ENCODE peak calls at places on chromosomes 13 and 19, in four cellular contexts. U, A, I and S are unnamed samples.
A peak's percentile ranks its signal among the peaks of the same experiment; 100 is the strongest.

GRCh38 chr13:112068531-112069062 is 1.6 kb downstream of the SOX1 start:
- DNase-seq in U (no peak), A (no peak), I (no peak), S (no peak)

GRCh38 chr19:29404951-29405727 is 120.7 kb upstream of the VSTM2B start:
- DNase-seq in U (no peak), A (no peak), I (no peak), S (no peak)

GRCh38 chr19:50258918-50259372 is 55.5 kb downstream of the MYH14 start:
- DNase-seq in U (peak; percentile 31), A (no peak), I (no peak), S (no peak)

GRCh38 chr19:51651216-51651846 is 4.7 kb upstream of the SIGLEC14 start:
- DNase-seq in U (no peak), A (no peak), I (no peak), S (no peak)

GRCh38 chr13:82976499-82976898 is 905.8 kb downstream of the SLITRK1 start:
- DNase-seq in U (no peak), A (no peak), I (no peak), S (no peak)

GRCh38 chr19:28878862-28879566 is 333.9 kb downstream of the UQCRFS1 start:
- DNase-seq in U (peak; percentile 77), A (peak; percentile 67), I (peak; percentile 82), S (peak; percentile 22)

GRCh38 chr19:20423381-20424207 is 142.0 kb downstream of the ZNF737 start:
- DNase-seq in U (peak; percentile 56), A (peak; percentile 60), I (peak; percentile 83), S (no peak)

GRCh38 chr13:28623782-28624706 is 34.9 kb upstream of the POMP start:
- DNase-seq in U (no peak), A (no peak), I (no peak), S (no peak)

GRCh38 chr13:38265135-38265497 is 84.5 kb upstream of the UFM1 start:
- DNase-seq in U (no peak), A (no peak), I (no peak), S (no peak)

GRCh38 chr13:38496956-38497355 is 147.3 kb downstream of the UFM1 start:
- DNase-seq in U (no peak), A (no peak), I (no peak), S (no peak)

GRCh38 chr13:95641291-95641811 is 3.2 kb downstream of the DZIP1 start:
- DNase-seq in U (no peak), A (no peak), I (peak; percentile 76), S (no peak)

GRCh38 chr13:43360911-43361605 is 337.7 kb downstream of the DNAJC15 start:
- DNase-seq in U (no peak), A (no peak), I (no peak), S (no peak)

GRCh38 chr19:42697884-42698283 is 42.4 kb downstream of the PSG3 start:
- DNase-seq in U (no peak), A (no peak), I (no peak), S (no peak)

GRCh38 chr13:51970251-51970793 is 40.9 kb downstream of the ATP7B start:
- DNase-seq in U (no peak), A (no peak), I (no peak), S (no peak)

GRCh38 chr19:33561261-33561660 is 39.7 kb upstream of the PEPD start:
- DNase-seq in U (no peak), A (no peak), I (peak; percentile 10), S (no peak)

GRCh38 chr13:50365683-50366391 is 350.6 kb downstream of the KCNRG start:
- DNase-seq in U (no peak), A (no peak), I (no peak), S (no peak)

GRCh38 chr19:47319923-47320871 is 10.5 kb downstream of the C5AR1 start:
- DNase-seq in U (no peak), A (no peak), I (no peak), S (no peak)

GRCh38 chr19:3163230-3163886 is 15.2 kb upstream of the S1PR4 start:
- DNase-seq in U (peak; percentile 67), A (peak; percentile 67), I (peak; percentile 82), S (peak; percentile 95)

GRCh38 chr19:12733369-12733896 is 1.1 kb downstream of the TRIR start:
- DNase-seq in U (no peak), A (no peak), I (no peak), S (no peak)

GRCh38 chr19:3506384-3507340 is 551 bp downstream of the FZR1 start:
- DNase-seq in U (peak; percentile 30), A (no peak), I (peak; percentile 80), S (no peak)

GRCh38 chr13:105202384-105202783 is 1333.1 kb downstream of the EFNB2 start:
- DNase-seq in U (no peak), A (no peak), I (no peak), S (no peak)

GRCh38 chr13:98411617-98412310 is 165.1 kb downstream of the STK24 start:
- DNase-seq in U (no peak), A (no peak), I (peak; percentile 80), S (no peak)

GRCh38 chr13:22173605-22174004 is 502.7 kb downstream of the FGF9 start:
- DNase-seq in U (no peak), A (no peak), I (no peak), S (no peak)

GRCh38 chr13:35826626-35827254 is 304.4 kb downstream of the DCLK1 start:
- DNase-seq in U (no peak), A (no peak), I (no peak), S (no peak)

GRCh38 chr13:79780240-79780639 is 299.3 kb downstream of the NDFIP2 start:
- DNase-seq in U (no peak), A (no peak), I (no peak), S (no peak)

GRCh38 chr19:32624410-32624809 is 43.4 kb downstream of the PDCD5 start:
- DNase-seq in U (no peak), A (no peak), I (no peak), S (no peak)

GRCh38 chr13:30738946-30739528 is 3.7 kb downstream of the ALOX5AP start:
- DNase-seq in U (no peak), A (no peak), I (no peak), S (no peak)

GRCh38 chr13:30737511-30738342 is 2.4 kb downstream of the ALOX5AP start:
- DNase-seq in U (no peak), A (no peak), I (no peak), S (no peak)

GRCh38 chr13:30738526-30738925 is 3.2 kb downstream of the ALOX5AP start:
- DNase-seq in U (no peak), A (no peak), I (no peak), S (no peak)

GRCh38 chr13:30742896-30743295 is 7.6 kb downstream of the ALOX5AP start:
- DNase-seq in U (no peak), A (no peak), I (no peak), S (no peak)

DNA sequence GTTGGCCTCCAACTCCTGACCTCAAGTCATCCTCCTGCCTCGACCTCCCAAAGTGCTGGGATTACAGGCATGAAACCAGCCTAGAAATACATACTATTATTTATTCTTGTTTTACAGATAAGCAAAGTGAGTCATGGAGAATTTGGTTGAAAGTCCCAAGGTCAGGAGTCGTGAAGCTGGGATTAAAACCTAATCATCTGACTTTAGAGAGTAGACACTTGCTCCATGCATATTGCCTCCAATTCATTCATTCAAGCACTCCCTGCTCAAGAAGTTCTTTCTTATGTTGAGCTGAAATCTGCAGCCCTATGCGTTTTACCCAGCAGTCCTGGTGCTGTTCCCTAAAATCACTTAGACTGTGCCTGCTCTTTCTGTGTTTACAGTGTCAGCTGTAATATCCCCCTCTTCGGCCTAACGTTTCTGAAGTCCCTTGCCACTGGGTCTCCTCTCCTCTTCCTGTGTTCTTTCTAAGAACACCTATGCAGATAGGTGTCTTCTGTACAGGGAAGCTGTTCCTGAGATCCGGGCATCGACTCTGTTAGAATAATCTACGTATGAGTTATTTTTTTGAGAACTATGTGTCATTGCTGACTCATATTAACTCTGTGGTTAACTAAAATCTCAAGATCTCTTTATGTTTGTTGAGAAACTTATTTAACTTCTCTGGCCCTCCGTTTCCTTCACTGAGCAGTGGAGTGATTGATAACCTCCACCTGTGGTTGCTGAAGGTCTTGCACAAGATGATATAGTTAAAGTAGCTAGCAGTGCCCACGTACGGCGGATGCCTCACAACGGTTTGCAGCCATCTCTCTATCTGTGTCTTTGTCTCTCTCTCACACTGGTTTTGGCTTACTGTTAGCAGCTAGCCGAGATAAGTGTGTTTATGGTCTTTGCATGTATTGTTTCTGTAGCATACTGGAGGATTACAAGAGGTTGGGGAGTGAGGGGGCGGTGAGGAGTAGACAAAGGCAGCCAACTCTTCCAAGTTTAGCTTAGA is 4.6 kb downstream of the ALOX5AP start:
- DNase-seq in U (peak; percentile 27), A (no peak), I (no peak), S (peak; percentile 35)
- TF ChIP-seq POLR2AphosphoS5 in U (no peak), A (no peak), I (no peak), S (peak; percentile 28)

GRCh38 chr19:36051637-36052036 is 2.4 kb downstream of the THAP8 start:
- DNase-seq in U (no peak), A (no peak), I (no peak), S (no peak)

GRCh38 chr19:36058481-36059179 is 3.9 kb downstream of the WDR62 start:
- DNase-seq in U (no peak), A (no peak), I (no peak), S (no peak)

GRCh38 chr19:36054119-36054732 is at the start of gene THAP8:
- DNase-seq in U (peak; percentile 100), A (peak; percentile 100), I (peak; percentile 100), S (peak; percentile 97)

GRCh38 chr19:36051236-36051635 is 2.8 kb downstream of the THAP8 start:
- DNase-seq in U (no peak), A (no peak), I (no peak), S (no peak)

GRCh38 chr19:36054733-36055686 is at the start of gene WDR62:
- DNase-seq in U (peak; percentile 94), A (peak; percentile 93), I (peak; percentile 97), S (peak; percentile 97)
- TF ChIP-seq POLR2A in U (no peak), A (no peak), I (no peak), S (peak; percentile 59)

DNA sequence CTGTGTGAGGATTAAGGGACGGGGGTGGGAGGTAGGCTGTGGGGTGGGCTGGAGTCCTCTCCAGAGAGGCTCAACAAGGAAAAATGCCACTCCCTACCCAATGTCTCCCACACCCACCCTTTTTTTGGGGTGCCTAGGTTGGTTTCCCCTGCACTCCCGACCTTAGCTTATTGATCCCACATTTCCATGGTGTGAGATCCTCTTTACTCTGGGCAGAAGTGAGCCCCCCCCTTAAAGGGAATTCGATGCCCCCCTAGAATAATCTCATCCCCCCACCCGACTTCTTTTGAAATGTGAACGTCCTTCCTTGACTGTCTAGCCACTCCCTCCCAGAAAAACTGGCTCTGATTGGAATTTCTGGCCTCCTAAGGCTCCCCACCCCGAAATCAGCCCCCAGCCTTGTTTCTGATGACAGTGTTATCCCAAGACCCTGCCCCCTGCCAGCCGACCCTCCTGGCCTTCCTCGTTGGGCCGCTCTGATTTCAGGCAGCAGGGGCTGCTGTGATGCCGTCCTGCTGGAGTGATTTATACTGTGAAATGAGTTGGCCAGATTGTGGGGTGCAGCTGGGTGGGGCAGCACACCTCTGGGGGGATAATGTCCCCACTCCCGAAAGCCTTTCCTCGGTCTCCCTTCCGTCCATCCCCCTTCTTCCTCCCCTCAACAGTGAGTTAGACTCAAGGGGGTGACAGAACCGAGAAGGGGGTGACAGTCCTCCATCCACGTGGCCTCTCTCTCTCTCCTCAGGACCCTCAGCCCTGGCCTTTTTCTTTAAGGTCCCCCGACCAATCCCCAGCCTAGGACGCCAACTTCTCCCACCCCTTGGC is 5.8 kb downstream of the FOSB start:
- DNase-seq in U (no peak), A (no peak), I (no peak), S (no peak)
- TF ChIP-seq POLR2AphosphoS5 in U (no peak), A (no peak), I (no peak), S (no peak)

DNA sequence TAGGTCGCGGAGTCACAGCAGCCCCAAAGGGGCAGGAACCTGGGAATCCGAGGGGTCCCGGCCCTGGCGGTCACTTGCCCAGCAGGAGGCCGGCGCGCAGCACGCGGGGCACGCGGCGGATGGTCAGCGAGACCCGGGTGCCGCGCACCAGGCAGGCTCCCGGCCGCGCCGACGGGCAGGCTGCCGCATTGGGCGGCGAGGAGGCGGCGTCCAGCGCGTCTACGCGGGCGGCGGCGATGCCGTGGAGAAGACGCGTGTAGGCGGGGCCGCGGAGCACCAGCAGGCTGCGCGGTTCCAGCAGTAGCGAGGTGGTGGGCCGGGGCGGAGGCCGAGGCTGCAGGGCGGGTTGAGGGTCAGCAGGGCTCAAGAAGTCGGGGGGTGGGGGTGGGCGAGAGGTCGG is 607 bp upstream of the SYNE4 start:
- DNase-seq in U (peak; percentile 72), A (peak; percentile 69), I (peak; percentile 90), S (peak; percentile 70)
- TF ChIP-seq POLR2A in U (no peak), A (no peak), I (no peak), S (peak; percentile 47)